ENCODE peak calls at places on chromosomes 7 and 10, in six cellular contexts. X is sigmoid colon, E is choroid plexus epithelial cell, H is hepatocyte, L is skeletal muscle cell, Z is upper lobe of right lung. F is an unnamed sample.

GRCh38 chr7:157150825-157151412 is 12.2 kb downstream of the UBE3C start:
- DNase-seq in Z (no peak), E (peak), X (no peak), L (peak), H (peak), F (no peak)

GRCh38 chr7:142248-142955 is 50.0 kb upstream of the FAM20C start:
- DNase-seq in Z (peak), L (no peak), H (peak), X (peak), E (no peak), F (no peak)

GRCh38 chr7:129277629-129278028 is 52.8 kb downstream of the AHCYL2 start:
- DNase-seq in H (no peak), Z (no peak), E (no peak), L (no peak), X (no peak), F (no peak)

GRCh38 chr10:124593431-124593985 is 131.9 kb downstream of the LHPP start:
- DNase-seq in L (no peak), X (peak), E (no peak), Z (no peak), H (no peak), F (no peak)

GRCh38 chr7:105304040-105304895 is 84.5 kb downstream of the SRPK2 start:
- DNase-seq in Z (no peak), H (no peak), X (no peak), E (peak), L (peak), F (peak)

GRCh38 chr7:71285614-71286013 is 153.7 kb downstream of the GALNT17 start:
- DNase-seq in L (no peak), X (no peak), H (no peak), E (no peak), Z (no peak), F (no peak)

GRCh38 chr10:44279376-44279775 is 105.5 kb downstream of the CXCL12 start:
- DNase-seq in L (no peak), H (no peak), Z (no peak), E (no peak), X (no peak), F (no peak)

GRCh38 chr10:109668137-109668536 is 255.2 kb downstream of the XPNPEP1 start:
- DNase-seq in L (no peak), X (no peak), H (no peak), Z (no peak), E (no peak), F (no peak)

GRCh38 chr10:70699659-70700174 is 27.4 kb downstream of the ADAMTS14 start:
- DNase-seq in X (no peak), Z (no peak), E (no peak), L (no peak), H (peak), F (no peak)

GRCh38 chr10:126387041-126387908 is 1.0 kb downstream of the ADAM12 start:
- DNase-seq in H (peak), L (no peak), Z (peak), X (peak), E (peak), F (peak)
- H3K4me3 ChIP-seq in H (peak), L (peak), Z (peak), X (peak), E (peak), F (peak)

DNA sequence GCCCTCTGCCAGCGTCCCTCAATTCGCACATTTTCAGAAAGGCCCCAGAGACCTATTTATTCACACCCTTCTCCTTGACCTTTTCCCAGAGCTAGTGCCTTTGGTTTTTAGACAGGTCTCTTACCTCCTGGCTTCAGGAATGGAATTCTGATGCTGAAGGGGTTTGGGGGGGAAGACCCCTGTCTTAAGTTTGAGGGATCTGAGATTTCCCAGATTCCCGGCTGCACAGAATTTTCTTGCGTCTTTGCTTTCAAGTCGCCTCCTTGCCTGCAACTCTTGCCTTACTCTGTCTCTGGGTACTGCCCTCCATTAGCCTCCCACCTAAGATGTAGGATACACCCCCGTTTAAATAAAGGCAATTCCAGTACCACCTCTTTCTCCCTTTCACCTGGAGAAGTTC is 1.9 kb downstream of the GATA3 start:
- DNase-seq in L (no peak), Z (no peak), E (no peak), X (no peak), H (no peak), F (no peak)
- H3K4me3 ChIP-seq in L (no peak), Z (peak), E (no peak), X (no peak), H (no peak), F (no peak)

DNA sequence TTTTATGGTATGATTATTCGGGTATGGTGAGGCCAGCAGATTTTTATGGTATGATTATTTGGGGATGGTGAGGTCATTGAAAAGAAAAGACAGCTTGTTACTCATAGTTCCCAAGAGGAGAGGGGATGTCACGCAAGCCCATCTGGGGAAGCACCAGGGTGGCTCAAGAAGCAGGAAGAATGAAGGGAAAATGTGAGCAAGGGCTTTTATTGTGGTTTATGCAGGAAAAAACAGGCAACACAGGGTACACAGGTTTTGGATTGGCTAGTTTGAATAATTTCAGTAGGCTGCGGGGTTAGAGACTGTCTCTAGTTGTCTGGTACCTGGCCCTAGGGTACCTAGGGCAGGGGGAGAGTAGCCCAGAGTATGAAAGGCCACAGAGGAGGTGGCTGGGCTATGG is 26.8 kb upstream of the DGKI start:
- DNase-seq in L (peak), H (no peak), E (peak), Z (no peak), X (no peak), F (peak)
- H3K4me3 ChIP-seq in L (no peak), H (no peak), E (no peak), Z (no peak), X (no peak), F (no peak)

GRCh38 chr7:94666879-94667587 is 11.1 kb upstream of the SGCE start:
- DNase-seq in Z (no peak), E (no peak), L (no peak), X (no peak), H (no peak), F (no peak)
- H3K4me3 ChIP-seq in Z (no peak), E (no peak), L (no peak), X (no peak), H (no peak), F (no peak)

GRCh38 chr10:27344568-27345454 is 104.2 kb upstream of the ACBD5 start:
- DNase-seq in Z (no peak), X (no peak), E (no peak), H (no peak), L (no peak), F (no peak)
- H3K4me3 ChIP-seq in Z (no peak), X (no peak), E (no peak), H (no peak), L (no peak), F (no peak)

GRCh38 chr10:3850999-3851937 is 66.3 kb upstream of the KLF6 start:
- DNase-seq in E (peak), L (peak), Z (no peak), H (peak), X (no peak), F (no peak)
- H3K4me3 ChIP-seq in E (no peak), L (no peak), Z (no peak), H (no peak), X (no peak), F (no peak)

DNA sequence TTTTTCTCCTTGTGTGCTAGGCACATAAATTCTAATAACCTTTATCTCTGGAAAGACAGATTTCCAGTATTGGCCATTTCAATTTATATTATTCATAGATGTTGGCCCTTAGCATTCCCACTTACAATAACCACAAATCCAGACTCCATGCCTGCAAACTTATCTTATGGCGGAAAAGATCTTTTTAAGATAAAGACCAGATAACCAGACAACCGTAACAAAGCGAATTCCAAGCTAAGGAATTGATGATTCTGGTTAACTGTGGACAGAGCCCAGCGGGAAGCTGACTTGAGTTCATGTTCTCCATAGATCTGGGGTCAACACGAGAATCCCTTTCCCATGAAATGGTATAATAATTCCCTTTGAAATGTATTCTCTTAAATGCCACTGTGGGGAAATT is 37.5 kb upstream of the KLF6 start:
- DNase-seq in E (no peak), H (no peak), L (no peak), Z (no peak), X (no peak), F (no peak)
- H3K4me3 ChIP-seq in E (no peak), H (no peak), L (no peak), Z (no peak), X (no peak), F (no peak)

DNA sequence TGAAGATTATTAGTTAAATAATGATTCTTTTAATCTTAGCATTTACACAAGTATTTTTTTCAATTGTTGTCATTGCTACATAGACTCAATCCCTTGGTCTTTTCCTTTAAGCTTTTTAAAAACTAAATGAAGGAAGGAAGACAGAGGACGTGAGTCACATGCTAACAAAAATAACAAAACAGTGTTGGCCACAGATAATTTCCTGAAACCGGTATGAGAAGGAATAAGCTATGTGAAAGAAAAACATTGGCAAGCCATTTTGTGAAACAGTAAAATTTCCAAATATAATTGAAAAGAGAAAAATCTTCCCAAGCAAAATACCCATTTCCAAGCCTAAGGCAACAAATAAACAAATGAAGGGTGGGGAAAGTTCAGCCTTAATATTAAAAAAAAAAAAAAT is 223.0 kb downstream of the AHR start:
- DNase-seq in E (peak), X (no peak), L (peak), Z (no peak), H (no peak), F (peak)
- H3K4me3 ChIP-seq in E (no peak), X (no peak), L (no peak), Z (no peak), H (no peak), F (no peak)

GRCh38 chr10:89332718-89333281 is 5.0 kb downstream of the IFIT3 start:
- DNase-seq in E (no peak), L (no peak), Z (no peak), H (no peak), X (no peak), F (no peak)
- H3K4me3 ChIP-seq in E (peak), L (peak), Z (peak), H (peak), X (peak), F (peak)